ENCODE peak calls at places on chromosomes 16 and 17, in ten cellular contexts. X is heart left ventricle; K is vagina; A is psoas muscle; E is AG10803; O is CD4-positive, alpha-beta T cell; I is lower leg skin; L is pancreas; D is AG09309; J is Caco-2. S is an unnamed sample.

GRCh38 chr16:64626771-64627170 is 495.1 kb downstream of the CDH11 start:
- DNase-seq in I (no peak), E (peak), L (no peak), J (no peak), K (no peak), O (no peak), A (no peak), X (no peak), D (peak), S (no peak)

GRCh38 chr17:67942810-67943209 is 53.5 kb downstream of the C17orf58 start:
- DNase-seq in E (no peak), J (no peak), L (no peak), A (no peak), D (no peak), K (no peak), O (no peak), I (no peak), X (no peak), S (no peak)

GRCh38 chr16:54402270-54402669 is 115.7 kb upstream of the IRX3 start:
- DNase-seq in K (no peak), O (no peak), I (no peak), J (no peak), L (no peak), D (peak), X (peak), E (peak), A (peak), S (no peak)

GRCh38 chr17:67950945-67951344 is 45.3 kb downstream of the C17orf58 start:
- DNase-seq in J (no peak), K (no peak), D (no peak), O (no peak), A (no peak), E (no peak), X (no peak), I (no peak), L (no peak), S (no peak)

GRCh38 chr17:29169806-29170591 is 10.2 kb downstream of the MYO18A start:
- DNase-seq in L (no peak), X (no peak), J (peak), O (no peak), I (no peak), E (no peak), D (no peak), K (no peak), A (no peak), S (no peak)

GRCh38 chr17:69175812-69176517 is 34.3 kb upstream of the ABCA6 start:
- DNase-seq in J (no peak), O (no peak), D (peak), X (no peak), E (peak), A (no peak), L (no peak), I (no peak), K (no peak), S (no peak)

GRCh38 chr17:21313320-21313719 is 28.8 kb downstream of the MAP2K3 start:
- DNase-seq in E (no peak), L (no peak), D (no peak), J (no peak), I (peak), X (no peak), A (peak), K (no peak), O (no peak), S (no peak)

GRCh38 chr17:61478026-61478789 is 26.0 kb downstream of the TBX4 start:
- DNase-seq in J (peak), X (peak), D (no peak), E (no peak), I (peak), A (no peak), L (no peak), O (no peak), K (no peak), S (no peak)

GRCh38 chr17:73657473-73658116 is 13.3 kb upstream of the SDK2 start:
- DNase-seq in J (peak), O (no peak), L (peak), I (no peak), X (peak), A (no peak), D (no peak), K (no peak), E (no peak), S (no peak)

GRCh38 chr16:85222151-85222863 is 110.0 kb upstream of the CIBAR2 start:
- DNase-seq in I (no peak), D (no peak), A (no peak), K (no peak), J (no peak), L (no peak), E (no peak), X (no peak), O (no peak), S (no peak)

GRCh38 chr16:11446566-11447119 is 101.4 kb downstream of the RMI2 start:
- DNase-seq in E (no peak), L (no peak), X (no peak), K (no peak), J (no peak), A (no peak), D (no peak), I (no peak), O (no peak), S (no peak)

GRCh38 chr16:84741351-84741791 is 41.6 kb downstream of the USP10 start:
- DNase-seq in E (peak), O (no peak), L (no peak), D (no peak), X (no peak), A (no peak), K (no peak), J (no peak), I (no peak), S (no peak)

GRCh38 chr17:43779145-43780125 is 658 bp upstream of the DUSP3 start:
- DNase-seq in K (no peak), J (peak), I (peak), L (no peak), E (no peak), X (peak), D (no peak), O (no peak), A (no peak), S (no peak)

GRCh38 chr17:68127914-68128313 is 92.4 kb downstream of the KPNA2 start:
- DNase-seq in D (no peak), I (no peak), J (no peak), E (no peak), O (no peak), X (no peak), K (no peak), L (no peak), A (no peak), S (no peak)

GRCh38 chr16:14368399-14368798 is 261.7 kb downstream of the PARN start:
- DNase-seq in O (no peak), D (no peak), L (no peak), X (no peak), J (no peak), A (no peak), E (no peak), K (no peak), I (no peak), S (no peak)

GRCh38 chr16:70737377-70738082 is 51.7 kb upstream of the MTSS2 start:
- DNase-seq in L (no peak), A (peak), I (peak), E (peak), K (no peak), O (peak), D (peak), X (peak), J (no peak), S (no peak)

GRCh38 chr17:45230410-45230786 is 8.7 kb downstream of the FMNL1 start:
- DNase-seq in J (no peak), I (peak), O (no peak), A (no peak), X (no peak), E (no peak), L (no peak), K (no peak), D (no peak), S (no peak)

GRCh38 chr17:45229681-45230409 is 8.2 kb downstream of the FMNL1 start:
- DNase-seq in I (peak), X (peak), K (no peak), E (no peak), D (no peak), O (no peak), J (no peak), L (no peak), A (peak), S (no peak)

GRCh38 chr17:45230787-45231480 is 9.2 kb downstream of the FMNL1 start:
- DNase-seq in K (no peak), X (peak), O (peak), J (no peak), D (no peak), A (peak), E (peak), L (no peak), I (peak), S (no peak)

GRCh38 chr17:45232514-45233422 is 11.1 kb downstream of the FMNL1 start:
- DNase-seq in D (no peak), K (no peak), J (no peak), L (no peak), O (no peak), I (peak), A (no peak), X (no peak), E (no peak), S (no peak)

GRCh38 chr17:45231481-45232116 is 9.9 kb downstream of the FMNL1 start:
- DNase-seq in O (peak), K (no peak), D (no peak), X (no peak), E (no peak), L (no peak), A (no peak), J (peak), I (peak), S (no peak)
- TF ChIP-seq CTCF in O (peak), K (no peak), D (no peak), X (peak), E (peak), L (no peak), A (no peak), J (peak), I (no peak), S (peak)

GRCh38 chr16:60181542-60181941 is 1447.4 kb upstream of the GOT2 start:
- DNase-seq in K (no peak), A (no peak), I (no peak), D (no peak), J (no peak), X (no peak), E (no peak), L (no peak), O (no peak), S (no peak)

DNA sequence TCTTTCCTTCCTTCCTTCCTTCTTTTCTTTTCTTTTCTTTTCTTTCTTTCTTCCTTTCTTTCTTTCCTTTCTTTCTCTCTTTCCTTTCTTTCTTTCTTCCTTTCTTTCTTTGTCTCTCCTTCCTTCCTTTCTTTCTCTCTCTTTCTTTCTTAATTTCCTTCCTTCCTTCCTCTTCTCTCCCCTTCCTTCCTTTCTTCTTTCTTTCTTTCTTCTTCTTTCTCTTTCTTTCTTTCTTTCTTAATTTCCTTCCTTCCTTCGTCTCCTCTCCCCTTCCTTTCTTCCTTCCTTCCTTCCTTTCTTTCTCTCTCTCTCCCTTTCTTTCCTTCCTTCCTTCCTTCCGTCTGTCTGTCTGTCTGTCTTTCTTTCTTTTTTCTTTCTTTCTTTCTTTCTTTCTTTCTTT is 1446.5 kb upstream of the GOT2 start:
- DNase-seq in L (no peak), J (no peak), X (no peak), I (no peak), O (no peak), D (no peak), E (no peak), A (no peak), K (no peak), S (no peak)
- TF ChIP-seq CTCF in L (no peak), J (no peak), X (no peak), I (no peak), O (no peak), D (no peak), E (no peak), A (no peak), K (no peak), S (no peak)

GRCh38 chr16:24534634-24535033 is 4.7 kb upstream of the RBBP6 start:
- DNase-seq in X (no peak), J (no peak), I (no peak), O (no peak), A (no peak), L (no peak), D (no peak), E (no peak), K (no peak), S (no peak)

GRCh38 chr16:24538756-24539294 is 541 bp upstream of the RBBP6 start:
- DNase-seq in J (no peak), X (no peak), K (no peak), O (no peak), E (no peak), I (no peak), D (no peak), L (no peak), A (peak), S (no peak)

GRCh38 chr16:24537474-24538337 is 1.7 kb upstream of the RBBP6 start:
- DNase-seq in D (no peak), A (no peak), I (no peak), E (no peak), K (no peak), X (no peak), J (no peak), L (no peak), O (no peak), S (no peak)

GRCh38 chr16:24536671-24537070 is 2.7 kb upstream of the RBBP6 start:
- DNase-seq in J (no peak), A (no peak), L (no peak), D (no peak), X (no peak), O (no peak), E (no peak), I (no peak), K (no peak), S (no peak)

GRCh38 chr16:24535827-24536226 is 3.5 kb upstream of the RBBP6 start:
- DNase-seq in I (no peak), E (no peak), K (no peak), L (no peak), O (no peak), X (no peak), D (no peak), A (no peak), J (no peak), S (no peak)
- TF ChIP-seq CTCF in I (no peak), E (no peak), K (no peak), L (no peak), O (no peak), X (no peak), D (no peak), A (no peak), J (no peak), S (no peak)

GRCh38 chr17:38674013-38674748 is 576 bp downstream of the EPOP start:
- DNase-seq in J (no peak), L (peak), I (peak), E (no peak), D (no peak), O (no peak), K (no peak), X (no peak), A (peak), S (no peak)
- TF ChIP-seq CTCF in J (peak), L (no peak), I (no peak), E (no peak), D (no peak), O (no peak), K (no peak), X (no peak), A (no peak), S (peak)

DNA sequence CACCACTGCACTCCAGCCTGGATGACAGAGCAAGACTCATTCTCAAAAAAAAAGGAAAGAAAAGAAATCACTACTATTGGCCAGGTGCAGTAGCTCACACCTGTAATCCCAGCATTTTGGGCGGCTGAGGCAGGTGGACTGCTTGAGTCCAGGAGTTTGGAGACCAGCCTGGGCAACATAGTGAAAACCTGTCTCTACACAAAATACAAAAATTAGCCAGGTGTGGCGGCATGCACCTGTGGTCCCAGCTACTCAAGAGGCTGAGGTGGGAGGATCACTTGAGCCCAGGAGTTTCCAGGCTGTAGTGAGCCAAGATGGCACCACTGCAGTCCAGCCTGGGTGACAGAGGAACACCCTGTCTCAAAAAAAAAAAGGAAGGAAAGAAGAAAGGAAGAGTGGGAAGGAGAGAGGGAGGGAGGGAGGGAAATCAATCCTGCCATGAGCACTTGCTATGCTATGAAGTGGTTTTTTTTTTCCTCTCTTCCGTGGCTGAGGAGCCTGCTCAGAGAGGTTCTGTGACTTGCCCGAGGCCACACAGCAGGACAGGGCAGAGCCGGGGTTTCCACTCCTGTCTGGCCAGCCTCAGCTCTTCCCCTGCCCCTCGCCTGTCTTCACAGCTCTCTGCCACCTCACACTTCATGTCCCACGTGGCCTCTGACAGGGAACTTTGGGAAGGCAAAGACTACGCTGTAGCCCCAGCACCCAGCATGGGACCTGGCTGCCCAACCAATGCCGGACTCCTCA is 10.9 kb downstream of the GRIN2C start:
- DNase-seq in O (no peak), L (no peak), E (no peak), A (no peak), K (no peak), I (no peak), J (no peak), D (no peak), X (no peak), S (no peak)
- TF ChIP-seq CTCF in O (no peak), L (no peak), E (no peak), A (no peak), K (no peak), I (no peak), J (no peak), D (no peak), X (no peak), S (no peak)